ENCODE peak calls at places on chromosomes 3 and 15, in five cellular contexts. M is K562, L is H1, J is HepG2, R is GM12878. W is an unnamed sample.

GRCh38 chr3:99747915-99748314 is 69.7 kb upstream of the CMSS1 start:
- DNase-seq in R (no peak), L (no peak), J (no peak), M (no peak), W (no peak)

GRCh38 chr3:128502-128901 is 68.1 kb upstream of the CHL1 start:
- DNase-seq in M (no peak), R (no peak), L (no peak), J (no peak), W (no peak)

GRCh38 chr15:59303641-59304433 is 68.8 kb downstream of the MYO1E start:
- DNase-seq in J (peak), R (peak), M (no peak), L (no peak), W (no peak)

GRCh38 chr15:60376677-60377095 is 21.1 kb downstream of the ANXA2 start:
- DNase-seq in M (no peak), R (no peak), L (no peak), J (no peak), W (no peak)

GRCh38 chr15:66630801-66631351 is 65.1 kb upstream of the LCTL start:
- DNase-seq in R (no peak), M (peak), L (no peak), J (no peak), W (peak)

GRCh38 chr3:173140986-173141385 is at the start of gene SPATA16:
- DNase-seq in R (no peak), M (no peak), J (no peak), L (no peak), W (no peak)

GRCh38 chr3:186589856-186590579 is 19.5 kb downstream of the DNAJB11 start:
- DNase-seq in L (no peak), M (no peak), J (peak), R (no peak), W (no peak)

GRCh38 chr3:123843668-123844067 is 40.5 kb downstream of the MYLK start:
- DNase-seq in J (no peak), L (no peak), R (no peak), M (no peak), W (no peak)

GRCh38 chr3:112671930-112672715 is 31.2 kb upstream of the CCDC80 start:
- DNase-seq in R (no peak), J (no peak), M (no peak), L (no peak), W (no peak)

GRCh38 chr3:176521531-176522175 is 675.6 kb downstream of the TBL1XR1 start:
- DNase-seq in M (no peak), J (no peak), L (no peak), R (no peak), W (no peak)

GRCh38 chr3:76873509-76874242 is 166.2 kb upstream of the ROBO2 start:
- DNase-seq in J (peak), R (no peak), L (peak), M (no peak), W (no peak)

GRCh38 chr3:135549928-135550327 is 415.6 kb upstream of the PPP2R3A start:
- DNase-seq in M (no peak), R (no peak), L (no peak), J (no peak), W (no peak)

GRCh38 chr3:4394048-4394447 is 73.0 kb downstream of the SUMF1 start:
- DNase-seq in L (no peak), R (no peak), M (no peak), J (no peak), W (no peak)

GRCh38 chr15:74773329-74773728 is 8.6 kb upstream of the CSK start:
- DNase-seq in J (no peak), L (no peak), M (no peak), R (no peak), W (no peak)

GRCh38 chr3:111534701-111535100 is 7.3 kb upstream of the CD96 start:
- DNase-seq in M (no peak), J (no peak), R (no peak), L (no peak), W (no peak)

GRCh38 chr15:27844018-27844666 is 255.0 kb downstream of the OCA2 start:
- DNase-seq in L (no peak), J (no peak), M (no peak), R (no peak), W (no peak)

GRCh38 chr3:27720899-27721716 is 1.0 kb downstream of the EOMES start:
- DNase-seq in M (no peak), L (no peak), R (no peak), J (no peak), W (peak)

GRCh38 chr3:113626513-113627371 is 69.7 kb downstream of the USF3 start:
- DNase-seq in R (no peak), J (peak), L (peak), M (peak), W (peak)

GRCh38 chr3:186360779-186361178 is 1.3 kb downstream of the DGKG start:
- DNase-seq in J (no peak), M (no peak), L (no peak), R (no peak), W (peak)

GRCh38 chr3:95172144-95172543 is 1109.3 kb downstream of the NSUN3 start:
- DNase-seq in L (no peak), R (no peak), M (no peak), J (no peak), W (no peak)

GRCh38 chr3:81041331-81041730 is 720.1 kb downstream of the GBE1 start:
- DNase-seq in L (no peak), M (no peak), J (no peak), R (no peak), W (no peak)

GRCh38 chr3:149466192-149466591 is 8.3 kb upstream of the TM4SF4 start:
- DNase-seq in M (no peak), R (no peak), J (no peak), L (peak), W (no peak)

GRCh38 chr15:68376447-68377060 is 55.4 kb downstream of the ITGA11 start:
- DNase-seq in J (no peak), R (no peak), M (no peak), L (no peak), W (no peak)

GRCh38 chr3:132378048-132378762 is 39.1 kb upstream of the DNAJC13 start:
- DNase-seq in J (no peak), R (no peak), M (no peak), L (no peak), W (no peak)

GRCh38 chr15:66848666-66849392 is 146.8 kb downstream of the SMAD6 start:
- DNase-seq in R (no peak), M (no peak), J (no peak), L (no peak), W (no peak)

GRCh38 chr3:123584284-123584987 is 417 bp downstream of the HACD2 start:
- DNase-seq in R (no peak), L (no peak), M (peak), J (no peak), W (peak)

GRCh38 chr15:45594322-45594721 is 7.1 kb downstream of the BLOC1S6 start:
- DNase-seq in J (no peak), L (no peak), M (no peak), R (no peak), W (no peak)

GRCh38 chr3:42177801-42178150 is 86.6 kb downstream of the TRAK1 start:
- DNase-seq in L (no peak), M (no peak), J (no peak), R (no peak), W (no peak)

GRCh38 chr15:56366211-56366610 is 985 bp downstream of the TEX9 start:
- DNase-seq in J (no peak), M (no peak), L (no peak), R (no peak), W (peak)

DNA sequence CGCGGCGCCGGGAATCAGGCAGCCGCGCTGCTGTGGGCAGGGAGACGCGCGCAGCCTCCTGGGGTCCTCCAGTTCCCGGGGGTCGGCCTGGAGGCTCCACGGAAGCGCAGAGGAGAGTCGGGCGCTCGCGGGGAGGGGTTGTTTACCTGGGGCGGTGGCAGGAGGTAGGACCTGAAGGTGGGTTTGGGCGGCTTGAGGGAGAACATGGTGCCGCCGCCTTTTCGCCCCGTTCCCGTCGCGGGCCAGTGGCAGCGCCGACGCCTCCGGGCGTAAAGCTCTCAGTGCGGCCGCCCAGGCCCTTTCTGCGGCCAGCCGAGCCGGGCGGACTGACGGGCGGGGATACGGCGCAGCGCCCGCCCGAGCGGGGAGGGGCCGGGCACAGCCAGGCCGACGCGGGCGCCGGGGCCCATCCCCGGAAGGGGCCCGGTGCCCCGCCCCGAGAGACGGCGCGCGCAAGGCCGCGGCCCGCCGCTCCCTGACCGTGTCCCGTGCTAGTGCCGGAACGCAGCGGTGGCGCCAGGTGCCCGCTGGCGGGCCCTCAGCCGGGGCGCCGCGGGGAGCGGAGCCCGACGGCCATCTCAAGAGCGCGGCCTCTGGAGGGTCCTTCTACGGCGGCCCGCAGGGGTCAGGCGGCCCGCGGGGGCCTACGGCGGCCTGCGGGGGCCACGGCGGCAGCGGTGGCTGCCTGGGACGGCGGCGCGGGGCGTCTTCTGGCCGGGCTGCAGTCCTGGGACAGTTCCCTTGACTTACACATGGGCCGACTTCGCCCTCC is at the start of gene MTMR10:
- DNase-seq in L (peak), J (peak), R (no peak), M (peak), W (peak)
- TF ChIP-seq EP300 in L (no peak), J (peak), R (no peak), M (no peak), W (no peak)

GRCh38 chr15:89899951-89900567 is 6.3 kb upstream of the AP3S2 start:
- DNase-seq in J (no peak), L (no peak), M (no peak), R (no peak), W (no peak)

GRCh38 chr15:89899303-89899946 is 5.6 kb upstream of the AP3S2 start:
- DNase-seq in R (no peak), L (no peak), M (no peak), J (no peak), W (no peak)

GRCh38 chr15:89900849-89901248 is 7.1 kb upstream of the AP3S2 start:
- DNase-seq in L (no peak), M (no peak), R (no peak), J (no peak), W (no peak)

GRCh38 chr15:89898146-89898545 is 4.4 kb upstream of the AP3S2 start:
- DNase-seq in M (peak), R (no peak), L (no peak), J (no peak), W (no peak)

GRCh38 chr15:89898628-89899302 is 5.0 kb upstream of the AP3S2 start:
- DNase-seq in M (peak), R (no peak), L (peak), J (peak), W (peak)
- TF ChIP-seq POLR2AphosphoS5 in M (no peak), R (no peak), L (no peak), J (no peak), W (no peak)

GRCh38 chr3:46900356-46900755 is 22.8 kb downstream of the PTH1R start:
- DNase-seq in R (no peak), M (no peak), J (no peak), L (no peak), W (no peak)

GRCh38 chr3:46902188-46902631 is 24.7 kb downstream of the PTH1R start:
- DNase-seq in L (no peak), M (no peak), J (no peak), R (no peak), W (no peak)

GRCh38 chr3:46901591-46902187 is 24.2 kb downstream of the PTH1R start:
- DNase-seq in M (no peak), L (no peak), J (no peak), R (no peak), W (no peak)

GRCh38 chr3:46900007-46900292 is 22.4 kb downstream of the PTH1R start:
- DNase-seq in M (no peak), J (no peak), R (no peak), L (no peak), W (peak)

DNA sequence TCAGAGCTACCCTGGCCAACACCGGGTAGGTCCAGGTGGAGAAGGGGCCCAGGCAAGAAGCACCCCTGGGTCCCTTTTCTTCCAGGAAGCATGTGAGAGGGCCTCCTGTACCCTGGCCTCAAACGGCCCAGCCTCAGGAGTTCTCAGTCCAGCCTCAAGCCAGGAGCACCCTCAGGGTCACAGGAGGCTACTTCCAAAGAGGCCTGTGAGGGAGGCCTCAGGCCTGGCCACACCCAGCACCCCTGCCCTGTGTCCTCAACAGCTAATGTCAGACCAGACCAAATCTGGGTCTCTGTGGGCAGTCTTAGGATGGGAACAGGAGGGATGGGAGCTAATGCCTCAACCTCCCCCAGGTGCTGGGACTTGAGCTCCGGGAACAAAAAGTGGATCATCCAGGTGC is 23.5 kb downstream of the PTH1R start:
- DNase-seq in L (no peak), M (no peak), J (no peak), R (no peak), W (peak)
- TF ChIP-seq YY1 in L (no peak), M (no peak), J (no peak), R (no peak), W (no peak)

DNA sequence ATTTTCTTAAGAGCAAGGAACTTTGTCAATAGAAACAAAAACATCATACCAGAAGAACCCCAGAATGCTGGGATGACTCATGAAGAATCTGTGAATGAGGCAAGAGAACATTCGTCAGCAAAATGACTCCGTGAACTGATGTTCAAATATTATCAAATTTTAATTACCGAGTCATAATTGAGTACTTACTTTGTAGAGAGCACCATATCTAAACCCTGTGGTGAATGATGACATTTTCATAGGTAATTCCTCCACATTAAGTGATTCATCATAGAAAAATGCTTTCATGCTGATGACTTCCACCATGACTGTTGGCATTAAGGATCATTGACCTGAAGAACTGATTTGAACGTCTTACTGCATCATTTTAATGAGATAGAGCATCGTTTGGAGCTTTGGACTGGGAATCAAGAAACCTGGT is 56.3 kb downstream of the PPARG start:
- DNase-seq in M (no peak), J (no peak), L (no peak), R (no peak), W (no peak)
- TF ChIP-seq EP300 in M (no peak), J (no peak), L (no peak), R (no peak), W (no peak)

GRCh38 chr3:5756443-5756842 is 568.9 kb downstream of the EDEM1 start:
- DNase-seq in L (no peak), J (no peak), R (no peak), M (no peak), W (no peak)

GRCh38 chr3:5750874-5751273 is 563.4 kb downstream of the EDEM1 start:
- DNase-seq in M (no peak), R (no peak), J (no peak), L (no peak), W (no peak)

GRCh38 chr3:5758699-5759098 is 571.2 kb downstream of the EDEM1 start:
- DNase-seq in L (no peak), J (no peak), R (no peak), M (no peak), W (no peak)

GRCh38 chr3:5757213-5757804 is 569.8 kb downstream of the EDEM1 start:
- DNase-seq in M (no peak), J (no peak), R (peak), L (no peak), W (no peak)

DNA sequence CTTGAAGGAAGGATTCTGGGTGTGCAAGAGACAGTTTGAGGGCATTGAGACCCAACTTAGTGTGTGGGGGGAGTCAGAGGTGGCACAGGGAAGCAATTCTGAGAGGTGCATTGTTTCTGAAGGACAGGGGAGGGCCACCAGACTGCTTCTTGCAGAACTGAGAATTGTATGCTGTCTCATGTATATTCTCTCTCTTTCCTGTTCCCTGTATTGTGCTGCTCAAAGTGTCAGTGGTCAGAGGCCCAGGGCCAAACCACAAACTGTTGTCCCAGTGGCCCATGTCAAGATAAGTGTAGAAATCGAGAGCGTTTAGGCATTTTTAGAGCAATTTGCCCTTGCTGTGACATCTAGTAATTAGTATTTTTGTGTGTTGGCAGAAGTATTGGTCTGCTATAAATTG is 567.1 kb downstream of the EDEM1 start:
- DNase-seq in J (no peak), M (peak), R (peak), L (no peak), W (no peak)
- TF ChIP-seq POLR2AphosphoS5 in J (no peak), M (no peak), R (no peak), L (no peak), W (no peak)